ENCODE peak calls at places on chromosomes 11 and 22, in nine cellular contexts. S, W, T, K, B, N, J, C and V are unnamed samples.

GRCh38 chr11:127470485-127470884 is 469.9 kb upstream of the KIRREL3 start:
- DNase-seq in S (no peak), W (no peak), T (no peak), K (no peak), B (no peak), N (no peak), J (no peak), C (no peak), V (peak)

GRCh38 chr22:25772288-25772687 is 30.3 kb downstream of the MYO18B start:
- DNase-seq in S (no peak), W (no peak), T (no peak), K (no peak), B (no peak), N (no peak), J (no peak), C (no peak), V (no peak)

GRCh38 chr11:111376453-111376871 is 2.6 kb downstream of the POU2AF1 start:
- DNase-seq in S (no peak), W (peak), T (no peak), K (no peak), B (no peak), N (no peak), J (no peak), C (no peak), V (no peak)

GRCh38 chr22:31102441-31103081 is 4.8 kb downstream of the SELENOM start:
- DNase-seq in S (no peak), W (no peak), T (no peak), K (no peak), B (peak), N (no peak), J (no peak), C (no peak), V (no peak)

GRCh38 chr22:50347157-50347556 is 4.0 kb downstream of the PPP6R2 start:
- DNase-seq in S (no peak), W (no peak), T (no peak), K (no peak), B (no peak), N (no peak), J (no peak), C (no peak), V (no peak)

GRCh38 chr11:1086171-1087102 is 11.8 kb downstream of the MUC2 start:
- DNase-seq in S (peak), W (no peak), T (no peak), K (no peak), B (no peak), N (no peak), J (no peak), C (no peak), V (no peak)

GRCh38 chr22:19891350-19892248 is 36.9 kb upstream of the GNB1L start:
- DNase-seq in S (no peak), W (peak), T (peak), K (peak), B (peak), N (peak), J (peak), C (peak), V (no peak)

GRCh38 chr11:2383823-2384722 is 7.0 kb downstream of the CD81 start:
- DNase-seq in S (no peak), W (no peak), T (peak), K (no peak), B (no peak), N (no peak), J (no peak), C (peak), V (peak)

GRCh38 chr22:44733426-44734106 is 18.8 kb upstream of the ARHGAP8 start:
- DNase-seq in S (no peak), W (no peak), T (no peak), K (no peak), B (no peak), N (no peak), J (no peak), C (no peak), V (no peak)

GRCh38 chr11:34358258-34358665 is 452 bp upstream of the ABTB2 start:
- DNase-seq in S (no peak), W (no peak), T (no peak), K (no peak), B (no peak), N (peak), J (peak), C (no peak), V (peak)

GRCh38 chr11:115958089-115959000 is 454.1 kb upstream of the CADM1 start:
- DNase-seq in S (no peak), W (no peak), T (no peak), K (no peak), B (no peak), N (peak), J (no peak), C (no peak), V (no peak)

GRCh38 chr11:38824573-38824972 is 2226.5 kb upstream of the RAG2 start:
- DNase-seq in S (no peak), W (no peak), T (no peak), K (no peak), B (no peak), N (no peak), J (no peak), C (no peak), V (peak)

GRCh38 chr22:39617342-39617741 is 46.8 kb downstream of the CACNA1I start:
- DNase-seq in S (peak), W (no peak), T (no peak), K (no peak), B (no peak), N (no peak), J (peak), C (no peak), V (no peak)

GRCh38 chr11:96197801-96198465 is 145.1 kb downstream of the MAML2 start:
- DNase-seq in S (no peak), W (no peak), T (no peak), K (no peak), B (no peak), N (no peak), J (no peak), C (no peak), V (no peak)

GRCh38 chr11:86919557-86920210 is 35.5 kb downstream of the FZD4 start:
- DNase-seq in S (no peak), W (no peak), T (no peak), K (no peak), B (peak), N (no peak), J (no peak), C (no peak), V (peak)

GRCh38 chr11:88384004-88384677 is 46.6 kb upstream of the CTSC start:
- DNase-seq in S (no peak), W (no peak), T (no peak), K (no peak), B (no peak), N (no peak), J (no peak), C (no peak), V (no peak)

GRCh38 chr11:68006606-68007166 is 2.8 kb upstream of the UNC93B1 start:
- DNase-seq in S (no peak), W (no peak), T (no peak), K (no peak), B (no peak), N (no peak), J (no peak), C (no peak), V (no peak)

GRCh38 chr11:46159694-46160093 is 38.4 kb upstream of the PHF21A start:
- DNase-seq in S (no peak), W (no peak), T (no peak), K (no peak), B (no peak), N (no peak), J (no peak), C (no peak), V (no peak)

GRCh38 chr11:11966354-11966741 is 42.1 kb downstream of the DKK3 start:
- DNase-seq in S (no peak), W (no peak), T (no peak), K (no peak), B (no peak), N (no peak), J (no peak), C (no peak), V (no peak)

GRCh38 chr11:2924381-2924780 is 4.8 kb downstream of the PHLDA2 start:
- DNase-seq in S (no peak), W (no peak), T (no peak), K (no peak), B (no peak), N (no peak), J (peak), C (no peak), V (no peak)

GRCh38 chr11:790721-791564 is 1.1 kb upstream of the CEND1 start:
- DNase-seq in S (no peak), W (no peak), T (no peak), K (no peak), B (no peak), N (no peak), J (peak), C (no peak), V (no peak)

GRCh38 chr22:46500201-46500600 is 37.2 kb downstream of the CELSR1 start:
- DNase-seq in S (no peak), W (no peak), T (no peak), K (no peak), B (no peak), N (no peak), J (no peak), C (no peak), V (no peak)

GRCh38 chr11:92839450-92839849 is 130.0 kb upstream of the MTNR1B start:
- DNase-seq in S (no peak), W (no peak), T (no peak), K (no peak), B (no peak), N (peak), J (no peak), C (no peak), V (no peak)

GRCh38 chr11:43376065-43376464 is 17.3 kb downstream of the TTC17 start:
- DNase-seq in S (no peak), W (no peak), T (no peak), K (no peak), B (no peak), N (no peak), J (no peak), C (no peak), V (no peak)

GRCh38 chr11:131883332-131883731 is 512.9 kb downstream of the NTM start:
- DNase-seq in S (no peak), W (no peak), T (no peak), K (no peak), B (no peak), N (no peak), J (no peak), C (no peak), V (no peak)

GRCh38 chr11:94424662-94425061 is 23.4 kb upstream of the GPR83 start:
- DNase-seq in S (no peak), W (no peak), T (no peak), K (no peak), B (no peak), N (no peak), J (no peak), C (no peak), V (no peak)

GRCh38 chr11:26851696-26852095 is 129.8 kb upstream of the SLC5A12 start:
- DNase-seq in S (no peak), W (no peak), T (no peak), K (no peak), B (no peak), N (no peak), J (no peak), C (no peak), V (no peak)

GRCh38 chr22:38309614-38310517 is 7.4 kb downstream of the CSNK1E start:
- DNase-seq in S (no peak), W (no peak), T (no peak), K (no peak), B (no peak), N (no peak), J (no peak), C (no peak), V (no peak)

GRCh38 chr11:118841469-118842222 is 42.0 kb upstream of the CXCR5 start:
- DNase-seq in S (no peak), W (peak), T (peak), K (no peak), B (no peak), N (no peak), J (no peak), C (peak), V (no peak)

GRCh38 chr11:112025682-112026081 is 474 bp downstream of the DLAT start:
- DNase-seq in S (no peak), W (no peak), T (no peak), K (no peak), B (peak), N (no peak), J (no peak), C (no peak), V (no peak)

GRCh38 chr11:76795285-76795935 is 12.3 kb downstream of the TSKU start:
- DNase-seq in S (no peak), W (no peak), T (no peak), K (no peak), B (no peak), N (no peak), J (no peak), C (no peak), V (no peak)

GRCh38 chr11:121711900-121712424 is 259.2 kb upstream of the SORL1-AS1 start:
- DNase-seq in S (no peak), W (no peak), T (no peak), K (no peak), B (no peak), N (no peak), J (no peak), C (no peak), V (no peak)

GRCh38 chr11:19774329-19774728 is 61.7 kb downstream of the NAV2 start:
- DNase-seq in S (no peak), W (no peak), T (no peak), K (no peak), B (no peak), N (no peak), J (no peak), C (no peak), V (no peak)

GRCh38 chr22:42617155-42617983 is 2.7 kb upstream of the POLDIP3 start:
- DNase-seq in S (no peak), W (no peak), T (no peak), K (no peak), B (no peak), N (no peak), J (no peak), C (no peak), V (no peak)